ENCODE peak calls at places on chromosomes 1 and 21, in nine cellular contexts. C is hippocampal formation, Z is kidney tubule cell, Q is GOT3, N is NCI-H1105 treated with DMSO at 0.1 percent for 48 hours, A is A172, S is NCI-H510A treated with DMSO at 0.1 percent for 48 hours, F is AG04450, B is fibroblast of the aortic adventitia. O is an unnamed sample.

GRCh38 chr1:199020904-199021303 is 382.1 kb downstream of the PTPRC start:
- DNase-seq in B (no peak), C (no peak), S (no peak), Q (no peak), F (no peak), A (no peak), N (no peak), Z (no peak), O (no peak)

GRCh38 chr1:224867715-224868114 is 61.8 kb upstream of the DNAH14 start:
- DNase-seq in C (no peak), N (no peak), Z (peak), B (peak), S (no peak), F (no peak), A (peak), Q (no peak), O (peak)

GRCh38 chr1:198330982-198331620 is 174.3 kb downstream of the NEK7 start:
- DNase-seq in S (no peak), Z (no peak), F (no peak), N (no peak), C (no peak), A (no peak), B (peak), Q (no peak), O (no peak)

GRCh38 chr1:21567241-21568005 is 58.2 kb downstream of the ALPL start:
- DNase-seq in Z (no peak), A (no peak), B (peak), S (no peak), Q (no peak), F (peak), C (no peak), N (no peak), O (no peak)

GRCh38 chr21:31786164-31786920 is 54.4 kb upstream of the SCAF4 start:
- DNase-seq in B (no peak), C (no peak), S (no peak), Q (no peak), F (no peak), A (no peak), Z (no peak), N (no peak), O (no peak)

GRCh38 chr1:156489166-156489934 is 11.2 kb downstream of the MEF2D start:
- DNase-seq in N (peak), F (no peak), Z (peak), B (no peak), S (peak), C (peak), A (no peak), Q (no peak), O (peak)

GRCh38 chr1:192793983-192794767 is 14.7 kb upstream of the RGS2 start:
- DNase-seq in B (no peak), Z (peak), S (no peak), A (no peak), C (no peak), N (no peak), F (no peak), Q (no peak), O (no peak)

GRCh38 chr1:119564548-119564947 is 57.5 kb downstream of the HSD3B1 start:
- DNase-seq in Q (no peak), F (no peak), C (no peak), B (no peak), A (no peak), N (no peak), S (no peak), Z (no peak), O (no peak)

GRCh38 chr1:206723500-206724472 is 39.1 kb downstream of the MAPKAPK2 start:
- DNase-seq in Z (peak), S (no peak), B (peak), Q (no peak), C (no peak), F (no peak), N (no peak), A (peak), O (peak)

GRCh38 chr1:154501423-154502065 is 475 bp upstream of the TDRD10 start:
- DNase-seq in S (no peak), A (no peak), Z (no peak), F (no peak), N (no peak), Q (no peak), C (no peak), B (no peak), O (no peak)

GRCh38 chr1:231800071-231800470 is 173.5 kb downstream of the DISC1 start:
- DNase-seq in A (peak), N (peak), Q (no peak), B (peak), S (no peak), F (no peak), C (no peak), Z (peak), O (peak)

GRCh38 chr1:192788184-192788583 is 20.7 kb upstream of the RGS2 start:
- DNase-seq in S (no peak), A (peak), F (no peak), Z (peak), B (peak), C (no peak), Q (no peak), N (no peak), O (peak)

GRCh38 chr1:228361314-228362140 is 45.1 kb downstream of the TRIM11 start:
- DNase-seq in Q (no peak), S (no peak), B (no peak), A (no peak), F (no peak), C (no peak), Z (no peak), N (no peak), O (no peak)

GRCh38 chr1:8421721-8422120 is 103.8 kb downstream of the SLC45A1 start:
- DNase-seq in Z (peak), S (no peak), C (no peak), F (no peak), A (no peak), B (peak), N (no peak), Q (no peak), O (peak)

GRCh38 chr1:228930479-228930957 is 195.2 kb downstream of the RHOU start:
- DNase-seq in N (no peak), Z (peak), S (no peak), B (no peak), Q (no peak), A (peak), C (no peak), F (no peak), O (no peak)

GRCh38 chr1:213989740-213990472 is 2.1 kb downstream of the PROX1 start:
- DNase-seq in Z (no peak), C (no peak), S (peak), B (no peak), N (peak), F (no peak), A (no peak), Q (no peak), O (no peak)

GRCh38 chr1:107110346-107110745 is 30.5 kb upstream of the NTNG1 start:
- DNase-seq in Z (no peak), A (no peak), Q (no peak), B (peak), S (no peak), N (no peak), C (no peak), F (no peak), O (no peak)

GRCh38 chr1:35345439-35345981 is 77.0 kb downstream of the ZMYM4 start:
- DNase-seq in B (no peak), N (no peak), Z (no peak), F (no peak), S (no peak), C (no peak), Q (no peak), A (no peak), O (peak)

GRCh38 chr1:51210055-51210454 is 26.0 kb upstream of the RNF11 start:
- DNase-seq in N (no peak), S (no peak), Z (no peak), B (peak), A (no peak), F (no peak), Q (no peak), C (no peak), O (no peak)

GRCh38 chr1:60861949-60862346 is 220.4 kb upstream of the NFIA start:
- DNase-seq in N (peak), Q (no peak), A (no peak), S (no peak), B (no peak), Z (no peak), F (no peak), C (no peak), O (no peak)

GRCh38 chr1:235702412-235702811 is 52.8 kb upstream of the GNG4 start:
- DNase-seq in C (no peak), Z (no peak), F (no peak), Q (no peak), S (peak), A (no peak), B (no peak), N (peak), O (no peak)

GRCh38 chr1:197130677-197131304 is 15.7 kb downstream of the ASPM start:
- DNase-seq in A (peak), N (no peak), B (peak), Q (no peak), Z (peak), S (no peak), F (no peak), C (no peak), O (peak)

GRCh38 chr1:110672753-110673108 is 2.0 kb downstream of the KCNA3 start:
- DNase-seq in B (no peak), S (peak), N (no peak), A (no peak), Q (no peak), C (no peak), Z (no peak), F (no peak), O (no peak)

GRCh38 chr1:62530516-62531154 is 66.7 kb upstream of the ANGPTL3 start:
- DNase-seq in A (no peak), B (peak), Z (peak), F (peak), C (peak), Q (no peak), N (no peak), S (peak), O (peak)

GRCh38 chr1:8663915-8664331 is 153.5 kb downstream of the RERE start:
- DNase-seq in A (no peak), B (peak), N (no peak), S (no peak), Q (no peak), F (no peak), Z (peak), C (no peak), O (no peak)

GRCh38 chr1:10679521-10680220 is 116.8 kb downstream of the CASZ1 start:
- DNase-seq in B (peak), Z (peak), Q (no peak), N (peak), F (peak), C (no peak), S (peak), A (peak), O (peak)

GRCh38 chr21:17708541-17709265 is 96.0 kb upstream of the BTG3 start:
- DNase-seq in F (no peak), C (no peak), N (no peak), A (no peak), B (no peak), Q (no peak), Z (peak), S (no peak), O (peak)

GRCh38 chr1:55168353-55168752 is 46.8 kb downstream of the USP24 start:
- DNase-seq in N (no peak), A (no peak), B (no peak), Z (no peak), C (no peak), F (no peak), S (no peak), Q (no peak), O (no peak)

O was measured in foreskin fibroblast.